ENCODE peak calls at places on chromosome X, in four cellular contexts. C is GM04504, K is uterus, M is fibroblast of lung. A is an unnamed sample.

GRCh38 chrX:25002658-25003015 is 13.1 kb downstream of the ARX start:
- DNase-seq in C (no peak), K (no peak), M (no peak), A (no peak)

GRCh38 chrX:109199726-109200125 is 282.2 kb downstream of the GUCY2F start:
- DNase-seq in K (no peak), M (peak), C (no peak), A (no peak)

GRCh38 chrX:15930585-15930984 is 76.0 kb upstream of the AP1S2 start:
- DNase-seq in K (no peak), M (peak), C (peak), A (peak)

GRCh38 chrX:20412871-20413486 is 146.3 kb upstream of the RPS6KA3 start:
- DNase-seq in C (no peak), K (no peak), M (no peak), A (no peak)

GRCh38 chrX:48558270-48558669 is 16.0 kb upstream of the RBM3 start:
- DNase-seq in K (no peak), M (peak), C (peak), A (peak)

GRCh38 chrX:69082753-69083150 is 82.5 kb downstream of the PJA1 start:
- DNase-seq in C (no peak), K (no peak), M (no peak), A (no peak)

GRCh38 chrX:150184487-150184886 is 178.6 kb upstream of the MAMLD1 start:
- DNase-seq in K (no peak), C (no peak), M (no peak), A (no peak)

GRCh38 chrX:72644946-72645345 is 69.2 kb downstream of the PHKA1 start:
- DNase-seq in K (no peak), M (no peak), C (no peak), A (no peak)

GRCh38 chrX:149504226-149504914 is 736 bp downstream of the IDS start:
- DNase-seq in C (no peak), M (no peak), K (no peak), A (no peak)

GRCh38 chrX:96692911-96693310 is 8.3 kb downstream of the DIAPH2 start:
- DNase-seq in K (no peak), C (no peak), M (peak), A (no peak)

GRCh38 chrX:74023203-74023602 is 280.8 kb upstream of the ZCCHC13 start:
- DNase-seq in K (no peak), C (no peak), M (no peak), A (no peak)

GRCh38 chrX:119410027-119410819 is 11.1 kb downstream of the SLC25A43 start:
- DNase-seq in K (peak), C (peak), M (peak), A (peak)

GRCh38 chrX:83469551-83469950 is 38.5 kb upstream of the POU3F4 start:
- DNase-seq in C (no peak), K (no peak), M (no peak), A (peak)

GRCh38 chrX:50813843-50814661 is at the start of gene SHROOM4:
- DNase-seq in K (peak), C (peak), M (peak), A (peak)

GRCh38 chrX:129449141-129449540 is 74.1 kb downstream of the SMARCA1 start:
- DNase-seq in K (no peak), C (no peak), M (no peak), A (no peak)

GRCh38 chrX:39766085-39766726 is 331.6 kb downstream of the BCOR start:
- DNase-seq in K (no peak), M (no peak), C (no peak), A (no peak)

GRCh38 chrX:52923781-52924241 is 26.7 kb downstream of the FAM156B start:
- DNase-seq in C (no peak), K (no peak), M (peak), A (peak)

GRCh38 chrX:40434947-40435346 is 145.8 kb upstream of the ATP6AP2 start:
- DNase-seq in M (peak), C (peak), K (no peak), A (peak)

GRCh38 chrX:16278927-16279326 is 111.6 kb downstream of the MAGEB17 start:
- DNase-seq in M (no peak), K (no peak), C (no peak), A (no peak)

GRCh38 chrX:106959897-106960296 is 39.7 kb downstream of the CLDN2 start:
- DNase-seq in C (no peak), M (peak), K (no peak), A (peak)

GRCh38 chrX:134115270-134115669 is 121.7 kb upstream of the CCDC160 start:
- DNase-seq in K (no peak), C (no peak), M (no peak), A (no peak)

GRCh38 chrX:113962338-113962737 is 621.5 kb upstream of the HTR2C start:
- DNase-seq in K (no peak), M (no peak), C (no peak), A (no peak)

GRCh38 chrX:152904151-152905080 is 6.5 kb downstream of the ZNF185 start:
- DNase-seq in M (peak), C (peak), K (peak), A (peak)

GRCh38 chrX:16862829-16863228 is 7.3 kb downstream of the RBBP7 start:
- DNase-seq in M (no peak), K (no peak), C (no peak), A (no peak)

GRCh38 chrX:140141444-140142029 is 176.2 kb upstream of the CXorf66 start:
- DNase-seq in C (no peak), M (peak), K (no peak), A (peak)

GRCh38 chrX:31130457-31131215 is 58.8 kb upstream of the FTHL17 start:
- DNase-seq in K (no peak), C (no peak), M (peak), A (no peak)

A was measured in renal cortical epithelial cell.